ENCODE peak calls at places on chromosome 20, in four cellular contexts. Q, M, C and N are unnamed samples.

GRCh38 chr20:36218380-36219064 is 17.8 kb upstream of the AAR2 start:
- DNase-seq in Q (no peak), M (no peak), C (no peak), N (no peak)

GRCh38 chr20:10381477-10381876 is 52.5 kb downstream of the MKKS start:
- DNase-seq in Q (peak; percentile 40), M (no peak), C (no peak), N (no peak)

GRCh38 chr20:50635676-50636600 is 55.4 kb downstream of the RIPOR3 start:
- DNase-seq in Q (peak; percentile 77), M (no peak), C (peak; percentile 99), N (peak; percentile 77)

GRCh38 chr20:56328861-56329260 is 29.9 kb upstream of the FAM210B start:
- DNase-seq in Q (peak; percentile 25), M (no peak), C (no peak), N (no peak)

GRCh38 chr20:50545123-50545522 is 34.9 kb downstream of the PTPN1 start:
- DNase-seq in Q (no peak), M (no peak), C (peak; percentile 33), N (no peak)

GRCh38 chr20:11170025-11170424 is 496.2 kb upstream of the JAG1 start:
- DNase-seq in Q (no peak), M (no peak), C (no peak), N (no peak)

GRCh38 chr20:58888521-58889333 is 36.2 kb downstream of the GNAS start:
- DNase-seq in Q (peak; percentile 76), M (no peak), C (peak; percentile 84), N (no peak)

GRCh38 chr20:50111120-50111828 is 1.7 kb downstream of the UBE2V1 start:
- DNase-seq in Q (no peak), M (no peak), C (no peak), N (no peak)

GRCh38 chr20:3871549-3872265 is 17.5 kb upstream of the PANK2 start:
- DNase-seq in Q (peak; percentile 44), M (no peak), C (no peak), N (no peak)

GRCh38 chr20:41395669-41396664 is 29.3 kb upstream of the EMILIN3 start:
- DNase-seq in Q (peak; percentile 76), M (no peak), C (no peak), N (peak; percentile 35)

GRCh38 chr20:52518735-52519134 is 327.2 kb upstream of the ZFP64 start:
- DNase-seq in Q (no peak), M (peak; percentile 16), C (no peak), N (no peak)

GRCh38 chr20:31418307-31418706 is 12.3 kb upstream of the DEFB121 start:
- DNase-seq in Q (no peak), M (no peak), C (no peak), N (no peak)

GRCh38 chr20:21508230-21509078 is 5.4 kb downstream of the NKX2-2 start:
- DNase-seq in Q (no peak), M (no peak), C (peak; percentile 58), N (no peak)

GRCh38 chr20:21509079-21509596 is 4.7 kb downstream of the NKX2-2 start:
- DNase-seq in Q (no peak), M (no peak), C (peak; percentile 39), N (no peak)

GRCh38 chr20:21510995-21511394 is 2.9 kb downstream of the NKX2-2 start:
- DNase-seq in Q (no peak), M (no peak), C (no peak), N (no peak)

GRCh38 chr20:21510414-21510971 is 3.4 kb downstream of the NKX2-2 start:
- DNase-seq in Q (no peak), M (no peak), C (peak; percentile 62), N (no peak)

DNA sequence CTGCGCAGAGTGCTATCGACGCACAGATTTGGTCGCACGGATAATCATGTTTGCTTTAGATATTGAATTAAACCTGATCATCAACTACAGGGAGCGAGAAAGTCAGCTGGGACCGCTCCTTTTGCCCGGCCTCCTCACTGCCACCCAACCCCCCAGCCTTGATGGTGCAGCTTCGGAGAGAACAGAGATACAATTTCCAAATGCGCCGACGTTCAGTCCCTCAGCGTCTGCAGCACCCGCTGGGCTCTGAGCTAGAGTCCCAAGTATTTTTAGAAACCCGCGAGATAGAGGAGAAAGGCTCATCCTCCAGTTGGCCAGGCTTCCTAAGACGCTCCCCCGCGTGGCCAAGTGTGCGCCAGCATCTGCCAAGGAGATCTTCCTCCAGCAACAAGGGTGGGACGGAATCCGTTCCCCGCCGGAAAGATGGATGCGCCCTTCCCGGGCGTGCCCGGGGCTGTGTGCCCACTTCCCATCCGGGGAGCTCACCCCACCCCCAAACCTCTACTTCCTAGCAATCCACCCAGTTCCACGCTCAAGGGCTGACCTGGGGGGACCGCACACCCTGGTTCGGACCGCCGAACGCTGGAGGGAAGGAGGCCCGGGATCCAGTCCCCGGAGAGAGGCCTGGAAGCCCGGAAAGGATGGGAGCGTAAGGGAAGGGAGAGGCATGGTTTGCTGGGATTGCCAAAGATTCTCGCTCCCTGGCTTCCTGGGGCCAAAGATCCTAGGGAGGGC is 4.1 kb downstream of the NKX2-2 start:
- DNase-seq in Q (no peak), M (no peak), C (peak; percentile 68), N (no peak)
- H3K4me3 ChIP-seq in Q (peak overlapping the region; percentile 62), M (no peak overlapping the region), C (peak overlapping the region; percentile 15), N (peak overlapping the region; percentile 18)

DNA sequence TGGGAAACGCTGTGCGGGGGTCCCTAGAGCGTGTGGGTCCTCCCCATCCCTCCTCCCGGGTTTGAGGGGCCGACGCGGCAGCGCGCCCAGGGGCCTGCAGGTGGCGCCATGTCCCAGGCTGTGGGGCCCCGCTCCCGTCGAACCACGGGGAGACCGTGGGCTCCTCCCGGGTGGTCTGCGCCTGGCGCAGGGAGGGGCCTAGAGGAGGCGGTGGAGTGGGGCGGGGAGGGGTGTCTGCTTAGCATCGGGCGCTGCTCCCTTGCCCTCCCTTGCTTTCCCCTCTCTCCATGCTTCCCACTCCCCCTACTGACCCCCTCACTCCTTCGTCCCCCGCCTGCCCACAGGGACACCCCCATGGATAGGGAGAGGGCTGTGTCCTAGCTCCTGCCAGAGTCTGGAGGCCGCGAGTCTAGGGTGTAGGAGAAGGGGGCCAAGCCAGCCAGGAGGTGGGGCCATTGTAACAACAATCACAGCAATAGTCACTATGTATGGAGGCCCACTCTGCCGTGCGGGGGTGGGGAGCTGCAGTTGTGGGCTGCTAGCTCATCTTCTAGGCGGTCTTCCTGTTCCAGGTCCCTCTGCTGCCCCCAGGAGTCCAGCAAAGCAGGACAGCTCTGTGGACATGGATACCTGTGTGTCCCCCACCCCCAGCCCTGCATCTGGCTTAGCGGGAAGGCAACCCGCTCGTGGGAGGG is 51.7 kb downstream of the CHMP4B start:
- DNase-seq in Q (peak; percentile 76), M (no peak), C (peak; percentile 93), N (peak; percentile 48)
- H3K9ac ChIP-seq in Q (no peak overlapping the region), M (no peak overlapping the region), C (no peak overlapping the region), N (peak overlapping the region; percentile 12)

DNA sequence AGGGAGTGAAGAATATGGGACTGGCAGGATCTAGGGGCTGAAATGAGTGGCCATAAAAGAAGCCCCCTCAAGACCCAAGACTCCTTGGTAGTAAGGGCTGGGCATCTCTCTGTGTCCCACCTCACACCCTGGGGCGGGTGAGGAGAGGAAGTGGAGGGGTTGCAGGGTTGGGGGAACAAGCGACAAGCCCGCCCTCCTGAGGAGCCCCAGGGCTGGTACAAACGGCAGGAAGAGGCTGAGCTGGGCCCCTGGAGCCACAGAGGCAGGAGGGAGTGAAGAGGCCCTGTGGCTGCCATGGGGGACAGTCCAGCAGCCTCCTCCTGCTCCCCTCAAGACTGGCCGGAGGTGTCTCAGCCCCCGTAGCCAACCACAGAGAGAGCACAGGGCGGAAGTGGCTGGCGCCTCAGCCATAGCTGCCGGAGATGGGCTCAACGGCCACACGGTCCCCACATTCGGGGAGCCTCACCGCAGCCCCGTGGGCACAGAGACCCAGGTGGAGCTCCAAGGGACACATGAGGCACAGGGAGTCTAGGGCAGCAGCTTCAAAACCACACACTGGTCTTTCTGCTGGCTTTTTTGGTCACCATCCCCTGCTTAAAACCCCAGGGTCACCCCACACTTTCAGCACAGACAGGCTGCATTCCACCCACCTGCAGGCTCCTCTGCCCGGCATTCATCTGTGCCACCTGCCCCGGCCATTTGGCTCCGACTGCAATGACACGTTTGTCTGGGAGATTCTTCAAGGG is 586 bp downstream of the C20orf203 start:
- DNase-seq in Q (no peak), M (no peak), C (no peak), N (no peak)
- TF ChIP-seq SUZ12 in Q (no peak), M (no peak), C (no peak), N (no peak)

GRCh38 chr20:1002682-1003561 is 811 bp upstream of the RSPO4 start:
- DNase-seq in Q (no peak), M (no peak), C (no peak), N (no peak)
- H3K4me3 ChIP-seq in Q (no peak overlapping the region), M (no peak overlapping the region), C (peak overlapping the region; percentile 40), N (peak overlapping the region; percentile 50)

GRCh38 chr20:57791946-57792328 is 82.1 kb upstream of the PMEPA1 start:
- DNase-seq in Q (no peak), M (no peak), C (no peak), N (no peak)
- H3K9ac ChIP-seq in Q (no peak overlapping the region), M (no peak overlapping the region), C (no peak overlapping the region), N (no peak overlapping the region)

GRCh38 chr20:48703511-48704219 is 124.1 kb downstream of the PREX1 start:
- DNase-seq in Q (no peak), M (no peak), C (no peak), N (no peak)
- TF ChIP-seq SUZ12 in Q (no peak), M (no peak), C (no peak), N (no peak)

GRCh38 chr20:64182146-64182865 is 18.1 kb downstream of the MYT1 start:
- DNase-seq in Q (no peak), M (no peak), C (no peak), N (no peak)
- H3K4me3 ChIP-seq in Q (no peak overlapping the region), M (no peak overlapping the region), C (no peak overlapping the region), N (no peak overlapping the region)

GRCh38 chr20:62564456-62565245 is 77.7 kb upstream of the SLCO4A1 start:
- DNase-seq in Q (no peak), M (no peak), C (no peak), N (no peak)
- H3K9ac ChIP-seq in Q (no peak overlapping the region), M (no peak overlapping the region), C (no peak overlapping the region), N (no peak overlapping the region)

GRCh38 chr20:25859649-25860530 is 163.2 kb upstream of the ZNF337 start:
- DNase-seq in Q (peak; percentile 65), M (no peak), C (no peak), N (no peak)
- TF ChIP-seq SUZ12 in Q (no peak), M (no peak), C (no peak), N (no peak)